ENCODE peak calls at places on chromosomes 4 and X, in four cellular contexts. C, O, J and B are unnamed samples.

GRCh38 chr4:53489279-53489889 is 101.9 kb downstream of the LNX1 start:
- DNase-seq in J (no peak), C (peak; percentile 62), O (no peak), B (no peak)

GRCh38 chr4:148922497-148922896 is 480.3 kb upstream of the NR3C2 start:
- DNase-seq in C (no peak), O (no peak), J (no peak), B (no peak)

GRCh38 chr4:182802621-182803020 is 114.6 kb downstream of the DCTD start:
- DNase-seq in J (no peak), O (no peak), C (no peak), B (no peak)

GRCh38 chr4:34196375-34196774 is 2047.9 kb downstream of the ARAP2 start:
- DNase-seq in O (no peak), J (no peak), C (no peak), B (no peak)

GRCh38 chr4:73080789-73081188 is 11.3 kb upstream of the COX18 start:
- DNase-seq in J (no peak), O (no peak), C (no peak), B (no peak)

GRCh38 chrX:12379666-12380065 is 241.4 kb downstream of the FRMPD4 start:
- DNase-seq in C (no peak), O (no peak), J (no peak), B (no peak)

GRCh38 chr4:25970691-25971427 is 56.8 kb downstream of the SMIM20 start:
- DNase-seq in O (no peak), C (no peak), J (no peak), B (peak; percentile 28)

GRCh38 chr4:123168812-123169211 is 227.8 kb upstream of the SPRY1 start:
- DNase-seq in C (no peak), J (no peak), O (no peak), B (no peak)

GRCh38 chrX:134636859-134637258 is 21.4 kb downstream of the PLAC1 start:
- DNase-seq in C (no peak), J (no peak), O (no peak), B (no peak)

GRCh38 chrX:3576886-3577516 is 136.4 kb downstream of the PRKX start:
- DNase-seq in C (no peak), O (no peak), J (no peak), B (no peak)

DNA sequence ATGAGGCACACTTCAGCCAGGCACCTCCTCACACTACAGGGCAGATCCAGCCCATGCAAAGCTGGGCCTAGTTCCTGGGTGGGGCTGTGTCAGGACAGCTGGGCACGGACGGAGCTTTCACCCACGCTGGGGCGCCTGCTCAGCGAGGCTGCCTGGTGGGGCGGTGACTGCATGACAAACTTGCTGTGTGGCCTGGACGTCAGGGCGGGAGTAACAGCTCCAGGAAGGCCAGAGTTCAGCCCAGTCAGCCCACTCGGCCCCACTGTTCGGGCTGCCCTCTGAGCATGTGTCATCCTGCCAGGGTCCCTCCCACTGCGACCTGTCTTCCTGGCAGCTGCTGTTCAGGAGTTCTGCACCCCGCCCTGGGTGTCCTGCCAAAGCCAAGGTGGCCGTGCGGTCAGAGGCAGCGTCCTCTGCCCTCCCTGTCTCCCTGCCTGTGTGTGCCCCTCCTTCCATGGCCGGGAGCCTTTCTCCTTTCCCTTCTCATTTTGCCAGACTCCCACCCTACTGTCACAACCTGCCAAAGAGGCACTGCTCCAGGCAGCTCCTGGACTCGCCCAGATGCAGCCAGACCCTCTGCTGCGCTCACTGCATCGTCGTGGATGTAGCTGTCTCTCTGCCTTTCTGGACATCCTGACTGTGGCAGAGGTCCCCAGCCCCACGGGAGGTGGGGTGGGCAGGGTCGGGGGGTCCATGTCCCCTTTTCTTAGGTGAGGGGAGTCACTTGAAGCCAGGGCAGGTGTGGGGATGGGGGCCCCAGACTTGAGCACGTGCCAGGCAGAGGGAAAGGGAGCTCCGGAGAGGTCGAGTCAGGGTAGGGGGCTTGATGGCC is 33.0 kb upstream of the KIAA0232 start:
- DNase-seq in J (no peak), C (peak; percentile 47), O (no peak), B (peak; percentile 91)
- TF ChIP-seq TCF7 in J (no peak), C (no peak), O (no peak), B (no peak)

GRCh38 chr4:174216935-174217272 is 66.6 kb downstream of the FBXO8 start:
- DNase-seq in C (no peak), O (no peak), J (no peak), B (no peak)

GRCh38 chr4:174218127-174218790 is 65.2 kb downstream of the FBXO8 start:
- DNase-seq in O (peak; percentile 33), J (no peak), C (no peak), B (no peak)

GRCh38 chr4:174215055-174215454 is 68.4 kb downstream of the FBXO8 start:
- DNase-seq in C (no peak), O (no peak), J (no peak), B (no peak)

GRCh38 chr4:174215936-174216699 is 67.3 kb downstream of the FBXO8 start:
- DNase-seq in C (no peak), O (no peak), J (no peak), B (no peak)

GRCh38 chr4:174217273-174218126 is 66.0 kb downstream of the FBXO8 start:
- DNase-seq in J (no peak), C (no peak), O (peak; percentile 40), B (no peak)
- TF ChIP-seq TCF7 in J (no peak), C (no peak), O (no peak), B (no peak)

DNA sequence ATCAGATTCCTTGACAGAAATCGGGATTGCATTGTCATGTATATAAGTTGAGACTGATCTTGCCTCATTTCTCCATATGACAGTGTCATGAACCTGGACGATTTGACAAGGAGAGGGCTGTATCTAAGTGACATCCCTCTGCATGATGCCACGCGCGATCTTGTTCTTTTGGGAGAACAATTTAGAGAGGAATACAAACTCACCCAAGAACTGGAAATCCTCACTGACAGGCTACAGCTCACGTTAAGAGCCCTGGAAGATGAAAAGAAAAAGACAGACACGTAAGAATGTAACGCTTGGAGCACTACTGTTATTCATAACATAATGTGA is 40.9 kb downstream of the GUCY1B1 start:
- DNase-seq in C (no peak), J (no peak), O (no peak), B (no peak)
- TF ChIP-seq TCF7 in C (no peak), J (no peak), O (no peak), B (no peak)

GRCh38 chr4:70671091-70671490 is 4.8 kb upstream of the JCHAIN start:
- DNase-seq in J (no peak), C (no peak), O (no peak), B (no peak)

GRCh38 chr4:70666369-70666768 is at the start of gene JCHAIN:
- DNase-seq in O (no peak), J (no peak), C (no peak), B (no peak)

GRCh38 chr4:70670332-70671014 is 4.2 kb upstream of the JCHAIN start:
- DNase-seq in O (no peak), C (no peak), J (no peak), B (no peak)

DNA sequence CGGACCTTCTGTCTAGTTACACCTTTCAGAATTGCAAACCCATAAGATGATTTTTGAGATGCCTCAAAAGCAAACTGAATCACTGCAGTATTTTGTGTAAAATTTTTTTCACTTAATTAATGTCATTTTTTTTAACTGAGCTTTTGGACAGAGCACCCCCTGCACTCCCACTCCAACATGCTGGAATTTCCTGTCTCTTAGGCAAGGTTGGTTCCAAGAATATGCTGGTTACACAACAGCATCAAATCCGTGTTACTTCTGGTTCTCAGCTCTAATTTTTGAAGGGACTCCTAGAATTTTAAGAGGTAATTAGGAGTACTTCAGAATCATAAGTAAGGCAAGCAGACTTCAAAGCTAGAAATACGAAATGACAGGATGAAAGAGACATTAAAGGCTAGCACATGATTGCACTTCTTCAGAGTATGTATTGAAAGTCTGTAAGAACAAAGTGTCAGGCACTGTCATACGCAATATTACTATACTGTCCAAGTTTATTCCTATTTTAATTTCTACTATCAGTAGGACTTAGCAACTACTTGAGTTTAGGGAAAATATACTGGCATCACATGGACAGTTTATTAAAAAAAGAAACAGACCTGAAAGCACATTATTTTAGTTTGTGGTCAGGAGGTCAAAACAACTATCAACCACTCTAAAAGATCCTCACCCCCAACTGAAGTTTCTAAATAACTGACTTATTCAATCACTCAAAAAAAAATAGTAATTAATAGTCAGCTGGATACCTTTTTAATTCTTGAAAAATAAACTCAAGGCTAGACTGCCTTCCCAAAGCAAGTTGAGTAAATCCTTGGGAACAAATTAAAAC is 1.6 kb upstream of the JCHAIN start:
- DNase-seq in J (no peak), O (no peak), C (no peak), B (no peak)
- TF ChIP-seq TCF7 in J (no peak), O (no peak), C (no peak), B (no peak)